ENCODE peak calls at places on chromosome 5, in eight cellular contexts. N is GDM1; A is endothelial cell of umbilical vein; R is CD4-positive, CD25-positive, alpha-beta regulatory T cell; Y is left lung; E is hepatocyte; H is non-pigmented ciliary epithelial cell; T is substantia nigra. U is an unnamed sample.

GRCh38 chr5:144453753-144454152 is 283.1 kb downstream of the KCTD16 start:
- DNase-seq in N (no peak), A (no peak), R (no peak), Y (no peak), E (peak), H (no peak), T (no peak), U (no peak)

GRCh38 chr5:175696139-175696854 is 38.4 kb downstream of the HRH2 start:
- DNase-seq in N (peak), A (no peak), R (peak), Y (peak), E (peak), H (no peak), T (no peak), U (peak)

GRCh38 chr5:92676839-92677197 is 904.2 kb downstream of the NR2F1-AS1 start:
- DNase-seq in N (no peak), A (no peak), R (no peak), Y (no peak), E (no peak), H (no peak), T (no peak), U (no peak)

GRCh38 chr5:121981254-121981653 is 19.5 kb downstream of the SRFBP1 start:
- DNase-seq in N (no peak), A (no peak), R (peak), Y (no peak), E (no peak), H (no peak), T (no peak), U (no peak)

GRCh38 chr5:140266471-140267200 is 36.3 kb downstream of the PFDN1 start:
- DNase-seq in N (no peak), A (no peak), R (no peak), Y (no peak), E (no peak), H (no peak), T (no peak), U (no peak)

GRCh38 chr5:59293700-59294099 is 599.8 kb downstream of the PDE4D start:
- DNase-seq in N (no peak), A (no peak), R (no peak), Y (no peak), E (no peak), H (no peak), T (no peak), U (no peak)

GRCh38 chr5:160545832-160546231 is 124.2 kb downstream of the PTTG1 start:
- DNase-seq in N (no peak), A (no peak), R (no peak), Y (no peak), E (no peak), H (no peak), T (no peak), U (no peak)

GRCh38 chr5:104540448-104540847 is 977.9 kb upstream of the NUDT12 start:
- DNase-seq in N (no peak), A (peak), R (no peak), Y (no peak), E (peak), H (peak), T (no peak), U (no peak)

GRCh38 chr5:171168177-171168576 is 140.9 kb upstream of the TLX3 start:
- DNase-seq in N (no peak), A (no peak), R (no peak), Y (no peak), E (no peak), H (no peak), T (no peak), U (no peak)

GRCh38 chr5:121432-121831 is 29.5 kb downstream of the PLEKHG4B start:
- DNase-seq in N (no peak), A (no peak), R (no peak), Y (no peak), E (no peak), H (no peak), T (no peak), U (no peak)

U was measured in hypothalamus.